ENCODE peak calls at places on chromosomes 13 and 19, in six cellular contexts. V is GM12878, G is upper lobe of left lung, D is suprapubic skin, Y is prostate gland, P is HepG2. W is an unnamed sample.

GRCh38 chr13:78102121-78102677 is 183.6 kb upstream of the EDNRB start:
- DNase-seq in V (peak; percentile 5), G (peak; percentile 28), D (no peak), Y (no peak), P (no peak), W (no peak)

GRCh38 chr19:852136-853013 is at the start of gene ELANE:
- DNase-seq in V (no peak), G (no peak), D (no peak), Y (no peak), P (no peak), W (no peak)

GRCh38 chr13:24865158-24865557 is 101.2 kb downstream of the RNF17 start:
- DNase-seq in V (no peak), G (no peak), D (no peak), Y (no peak), P (no peak), W (no peak)

GRCh38 chr19:40366697-40367561 is 18.4 kb downstream of the PLD3 start:
- DNase-seq in V (no peak), G (peak; percentile 82), D (no peak), Y (no peak), P (no peak), W (no peak)

GRCh38 chr13:93956416-93956815 is 523.1 kb downstream of the DCT start:
- DNase-seq in V (no peak), G (no peak), D (no peak), Y (no peak), P (no peak), W (no peak)

GRCh38 chr19:30076101-30076551 is 134.1 kb downstream of the URI1 start:
- DNase-seq in V (no peak), G (peak; percentile 17), D (peak; percentile 31), Y (no peak), P (no peak), W (no peak)

GRCh38 chr19:38889803-38890202 is 9.6 kb downstream of the SIRT2 start:
- DNase-seq in V (no peak), G (no peak), D (no peak), Y (no peak), P (no peak), W (no peak)

GRCh38 chr19:591099-591958 is 1.6 kb downstream of the HCN2 start:
- DNase-seq in V (no peak), G (no peak), D (no peak), Y (no peak), P (no peak), W (no peak)

GRCh38 chr13:64453831-64454230 is 2776.3 kb downstream of the PCDH9 start:
- DNase-seq in V (no peak), G (no peak), D (no peak), Y (no peak), P (no peak), W (no peak)

GRCh38 chr13:25771208-25771607 is 280.6 kb downstream of the SHISA2 start:
- DNase-seq in V (no peak), G (no peak), D (no peak), Y (no peak), P (no peak), W (no peak)

GRCh38 chr13:39210961-39211534 is 172.8 kb downstream of the NHLRC3 start:
- DNase-seq in V (no peak), G (no peak), D (no peak), Y (no peak), P (no peak), W (no peak)

GRCh38 chr19:55484571-55485438 is at the start of gene NAT14:
- DNase-seq in V (no peak), G (peak; percentile 21), D (peak; percentile 77), Y (no peak), P (peak; percentile 39), W (peak; percentile 45)

GRCh38 chr19:784541-784940 is 12.7 kb upstream of the PTBP1 start:
- DNase-seq in V (no peak), G (no peak), D (no peak), Y (no peak), P (no peak), W (no peak)

GRCh38 chr13:94233401-94233800 is 246.1 kb downstream of the DCT start:
- DNase-seq in V (no peak), G (no peak), D (no peak), Y (no peak), P (no peak), W (no peak)

GRCh38 chr19:48139053-48139452 is 28.4 kb upstream of the PLA2G4C start:
- DNase-seq in V (no peak), G (no peak), D (no peak), Y (no peak), P (no peak), W (no peak)
- TF ChIP-seq CTCF in V (no peak), G (no peak), D (no peak), Y (no peak), P (no peak), W (no peak)

GRCh38 chr19:3398114-3398899 is 31.9 kb downstream of the NFIC start:
- DNase-seq in V (no peak), G (peak; percentile 90), D (peak; percentile 89), Y (peak; percentile 83), P (peak; percentile 77), W (peak; percentile 83)
- TF ChIP-seq POLR2AphosphoS5 in V (no peak), G (peak; percentile 51), D (peak; percentile 83), Y (peak; percentile 93), P (peak; percentile 32), W (peak; percentile 88)

DNA sequence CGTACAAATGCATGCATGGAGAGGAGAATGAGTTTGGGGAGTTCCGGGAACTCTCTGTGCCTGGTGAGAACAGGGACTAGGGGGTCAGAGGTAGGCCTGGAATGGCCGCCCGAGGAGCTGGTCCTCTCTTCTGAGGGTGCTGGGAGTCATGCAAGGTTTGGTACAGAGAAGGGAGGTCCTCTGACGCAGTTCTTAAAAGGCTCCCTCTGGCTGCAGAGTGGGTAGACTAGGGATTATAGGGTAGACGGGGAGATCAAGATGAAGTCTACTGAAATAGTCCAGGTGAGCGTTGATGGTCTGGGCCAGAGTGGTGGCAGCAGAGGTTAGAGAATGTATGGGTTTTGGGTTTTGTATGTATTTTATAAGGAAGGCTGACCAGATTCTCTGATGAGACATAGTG is 796 bp downstream of the ZNF304 start:
- DNase-seq in V (no peak), G (no peak), D (no peak), Y (no peak), P (no peak), W (no peak)
- TF ChIP-seq CTCF in V (no peak), G (no peak), D (no peak), Y (no peak), P (no peak), W (no peak)

DNA sequence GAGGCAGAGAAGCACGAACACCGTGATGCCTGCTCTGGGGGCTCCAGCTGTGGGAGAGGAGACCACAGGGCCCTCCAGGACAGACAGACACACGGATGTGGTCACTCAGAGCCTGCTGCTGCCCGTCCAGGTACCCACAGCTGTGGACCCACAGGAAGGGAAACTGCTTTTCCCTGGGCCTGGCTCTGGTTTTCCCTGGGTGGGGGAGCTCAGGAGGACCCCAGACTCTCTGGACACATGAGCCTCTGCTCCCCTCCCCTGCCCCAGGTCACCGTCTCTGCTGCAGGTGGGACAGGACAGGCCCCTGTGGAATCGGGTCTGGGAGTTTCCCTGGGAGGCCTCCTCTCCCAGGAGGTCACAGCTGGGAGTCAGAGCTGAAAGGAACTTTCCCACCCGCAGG is 7.3 kb downstream of the LILRA4 start:
- DNase-seq in V (no peak), G (no peak), D (no peak), Y (no peak), P (no peak), W (no peak)
- TF ChIP-seq POLR2AphosphoS5 in V (no peak), G (no peak), D (no peak), Y (no peak), P (no peak), W (no peak)

W was measured in stomach.